ENCODE peak calls at places on chromosomes 6 and 20, in ten cellular contexts. E is HCT116, V is BJ, B is body of pancreas, D is AG09309, F is prostate gland, W is endodermal cell, O is Peyer's patch, A is right atrium auricular region, S is right lobe of liver. C is an unnamed sample.

GRCh38 chr6:130783416-130784107 is 43.6 kb upstream of the SMLR1 start:
- DNase-seq in F (no peak), S (no peak), D (no peak), A (no peak), W (no peak), V (no peak), E (no peak), O (no peak), B (no peak), C (no peak)

GRCh38 chr6:125717120-125717731 is 32.2 kb upstream of the HEY2 start:
- DNase-seq in D (no peak), O (no peak), B (no peak), A (no peak), V (no peak), F (no peak), E (no peak), S (no peak), W (no peak), C (no peak)

GRCh38 chr6:69423785-69424184 is 373.0 kb downstream of the LMBRD1 start:
- DNase-seq in W (no peak), V (no peak), B (no peak), F (no peak), D (no peak), A (no peak), E (no peak), O (no peak), S (no peak), C (no peak)

GRCh38 chr20:57306747-57307146 is 22.9 kb upstream of the SPO11 start:
- DNase-seq in B (no peak), D (no peak), E (no peak), W (no peak), O (no peak), F (no peak), V (no peak), A (no peak), S (no peak), C (no peak)

GRCh38 chr20:3168079-3168828 is 5.1 kb downstream of the LZTS3 start:
- DNase-seq in E (no peak), D (no peak), W (peak; percentile 89), O (peak; percentile 77), F (peak; percentile 38), S (no peak), B (peak; percentile 74), V (no peak), A (no peak), C (no peak)

GRCh38 chr20:63967330-63968135 is 2.2 kb downstream of the ZNF512B start:
- DNase-seq in O (no peak), E (no peak), W (no peak), V (no peak), D (no peak), B (no peak), A (no peak), F (no peak), S (peak; percentile 16), C (no peak)

GRCh38 chr6:74091133-74091793 is 395.3 kb downstream of the CD109 start:
- DNase-seq in V (no peak), E (peak; percentile 65), O (no peak), F (no peak), A (no peak), D (no peak), S (no peak), B (no peak), W (no peak), C (peak; percentile 1)

GRCh38 chr6:158266131-158266530 is 46.1 kb upstream of the TULP4 start:
- DNase-seq in V (no peak), A (no peak), E (no peak), O (no peak), W (no peak), S (no peak), F (no peak), B (no peak), D (no peak), C (no peak)

GRCh38 chr6:121597654-121598053 is 162.2 kb downstream of the GJA1 start:
- DNase-seq in V (peak; percentile 35), S (no peak), D (peak; percentile 48), W (no peak), A (no peak), B (no peak), E (no peak), O (no peak), F (no peak), C (no peak)

GRCh38 chr6:14316911-14317535 is 199.5 kb downstream of the CD83 start:
- DNase-seq in B (no peak), D (no peak), A (no peak), W (peak; percentile 71), F (peak; percentile 37), O (peak; percentile 53), S (peak; percentile 29), E (no peak), V (no peak), C (peak; percentile 10)

GRCh38 chr20:41072099-41072798 is 43.6 kb downstream of the TOP1 start:
- DNase-seq in F (peak; percentile 71), D (peak; percentile 59), S (no peak), V (peak; percentile 67), B (no peak), A (no peak), W (no peak), O (no peak), E (no peak), C (no peak)

GRCh38 chr6:119313937-119314893 is 35.3 kb downstream of the MAN1A1 start:
- DNase-seq in A (no peak), E (no peak), O (peak; percentile 72), S (no peak), D (no peak), F (no peak), B (no peak), W (no peak), V (no peak), C (no peak)

GRCh38 chr6:12112540-12113189 is 100.6 kb downstream of the HIVEP1 start:
- DNase-seq in F (no peak), S (no peak), B (no peak), A (no peak), W (no peak), D (no peak), O (no peak), V (no peak), E (no peak), C (no peak)

GRCh38 chr6:53651149-53651763 is 14.3 kb downstream of the KLHL31 start:
- DNase-seq in S (peak; percentile 42), O (peak; percentile 88), V (no peak), D (peak; percentile 48), E (peak; percentile 72), B (peak; percentile 74), W (peak; percentile 90), A (no peak), F (peak; percentile 79), C (peak; percentile 59)
- H3K4me3 ChIP-seq in S (peak overlapping the region; percentile 54), O (peak overlapping the region; percentile 62), V (peak overlapping the region; percentile 62), D (peak overlapping the region; percentile 70), E (peak overlapping the region; percentile 58), B (peak overlapping the region; percentile 34), W (peak overlapping the region; percentile 86), A (peak overlapping the region; percentile 33), F (peak overlapping the region; percentile 55), C (peak overlapping the region; percentile 73)

GRCh38 chr6:52208612-52209011 is 22.4 kb downstream of the IL17A start:
- DNase-seq in W (no peak), B (no peak), A (no peak), O (no peak), V (no peak), F (no peak), S (no peak), D (no peak), E (no peak), C (no peak)

GRCh38 chr6:52201493-52201892 is 15.3 kb downstream of the IL17A start:
- DNase-seq in W (no peak), B (no peak), A (no peak), O (no peak), F (no peak), D (no peak), V (no peak), S (no peak), E (no peak), C (no peak)

GRCh38 chr6:52209672-52210626 is 23.8 kb downstream of the IL17A start:
- DNase-seq in O (no peak), B (no peak), W (no peak), E (no peak), D (no peak), S (no peak), F (no peak), V (no peak), A (no peak), C (no peak)

DNA sequence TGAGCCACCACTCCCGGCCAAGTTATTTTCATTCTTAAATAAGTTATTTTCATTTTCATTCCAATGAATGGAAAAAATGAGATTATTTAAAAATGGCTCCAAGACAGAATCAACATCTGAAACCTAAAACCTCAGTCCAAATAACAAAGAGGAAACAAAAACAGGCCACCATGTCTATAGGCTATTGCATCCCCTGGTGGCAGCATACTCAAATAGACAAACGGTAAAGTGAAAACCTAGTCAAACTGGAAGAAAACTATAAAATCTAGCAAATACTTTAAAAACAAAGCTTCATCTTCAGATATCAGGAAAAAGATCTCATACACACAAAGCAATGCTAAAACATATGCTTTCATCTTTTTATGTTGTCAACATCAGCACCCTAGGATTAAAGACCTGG is 20.9 kb downstream of the IL17A start:
- DNase-seq in A (no peak), S (no peak), B (no peak), W (no peak), F (no peak), O (no peak), V (no peak), E (no peak), D (no peak), C (no peak)
- TF ChIP-seq CTCF in A (no peak), S (no peak), B (no peak), W (peak; percentile 51), F (no peak), O (no peak), V (no peak), E (no peak), D (peak; percentile 12), C (no peak)

GRCh38 chr6:2876210-2877056 is 26.7 kb downstream of the SERPINB9 start:
- DNase-seq in S (peak; percentile 90), V (peak; percentile 49), B (peak; percentile 57), W (peak; percentile 84), D (peak; percentile 74), F (no peak), O (peak; percentile 76), A (peak; percentile 73), E (peak; percentile 58), C (no peak)
- H3K4me3 ChIP-seq in S (peak overlapping the region; percentile 48), V (peak overlapping the region; percentile 12), B (no peak overlapping the region), W (peak overlapping the region; percentile 47), D (peak overlapping the region; percentile 50), F (peak overlapping the region; percentile 41), O (peak overlapping the region; percentile 56), A (peak overlapping the region; percentile 55), E (peak overlapping the region; percentile 47), C (no peak overlapping the region)

GRCh38 chr20:35146922-35147574 is at the start of gene EDEM2:
- DNase-seq in O (peak; percentile 97), S (peak; percentile 95), A (peak; percentile 94), B (peak; percentile 94), D (peak; percentile 78), E (peak; percentile 92), W (peak; percentile 98), F (peak; percentile 91), V (peak; percentile 83), C (peak; percentile 90)
- TF ChIP-seq CTCF in O (no peak), S (no peak), A (peak; percentile 37), B (no peak), D (no peak), E (no peak), W (no peak), F (no peak), V (no peak), C (peak; percentile 11)